ENCODE peak calls at places on chromosomes 13 and 19, in nine cellular contexts. M is stimulated activated CD4-positive, alpha-beta T cell treated with anti-CD3 and anti-CD28 coated beads, Interleukin-4, amount 100 ng/mL, for 48 hours; H is AG20443; K is progenitor cell of endocrine pancreas; L is sigmoid colon; T is HS-5; O is GM23338; C is head of caudate nucleus; W is vagina. I is an unnamed sample.

GRCh38 chr13:24241336-24241735 is 68.0 kb upstream of the C1QTNF9 start:
- DNase-seq in L (no peak), K (no peak), W (no peak), H (no peak), O (no peak), M (no peak), T (no peak), C (no peak), I (no peak)

GRCh38 chr13:44667950-44668349 is 91.8 kb upstream of the TSC22D1 start:
- DNase-seq in H (peak), C (no peak), M (no peak), L (no peak), T (no peak), W (no peak), K (no peak), O (no peak), I (no peak)

GRCh38 chr13:98206946-98207345 is 29.9 kb upstream of the RNF113B start:
- DNase-seq in T (peak), M (no peak), W (no peak), C (no peak), L (no peak), O (no peak), K (no peak), H (peak), I (no peak)

GRCh38 chr19:33717878-33718277 is 78.8 kb upstream of the KCTD15 start:
- DNase-seq in W (no peak), O (no peak), L (no peak), M (no peak), H (no peak), K (no peak), T (no peak), C (no peak), I (no peak)

GRCh38 chr19:33186835-33187540 is 7.1 kb upstream of the LRP3 start:
- DNase-seq in H (no peak), W (no peak), K (no peak), O (no peak), M (no peak), L (no peak), T (no peak), C (no peak), I (no peak)

GRCh38 chr19:7505682-7506384 is 10.1 kb upstream of the ZNF358 start:
- DNase-seq in H (peak), W (no peak), O (peak), M (no peak), T (no peak), C (peak), L (peak), K (no peak), I (no peak)

GRCh38 chr13:101217086-101217485 is 199.2 kb downstream of the NALCN start:
- DNase-seq in O (no peak), L (no peak), K (no peak), M (no peak), T (no peak), W (no peak), C (no peak), H (no peak), I (no peak)

GRCh38 chr19:15265849-15266248 is 33.6 kb upstream of the EPHX3 start:
- DNase-seq in T (peak), K (no peak), M (no peak), W (no peak), C (peak), L (peak), H (peak), O (no peak), I (no peak)

GRCh38 chr19:12545267-12545666 is 6.0 kb downstream of the ZNF564 start:
- DNase-seq in W (no peak), M (no peak), K (no peak), L (no peak), O (no peak), H (no peak), C (no peak), T (no peak), I (no peak)

I was measured in memory B cell.